ENCODE peak calls at places on chromosomes 16 and 17, in seven cellular contexts. B is RPMI7951; X is stimulated activated CD8-positive, alpha-beta memory T cell treated with anti-CD3 and anti-CD28 coated beads, Interleukin-2, amount 100 ng/mL, for 48 hours; V is HL-60; E is effector CD4-positive, alpha-beta T cell; P is NCI-H1436; A is A549. W is an unnamed sample.

GRCh38 chr16:11291021-11291716 is 10.0 kb upstream of the PRM1 start:
- DNase-seq in B (no peak), X (no peak), V (no peak), E (no peak), P (no peak), A (no peak), W (no peak)

GRCh38 chr16:71916397-71916920 is 21.1 kb downstream of the IST1 start:
- DNase-seq in B (no peak), X (no peak), V (no peak), E (no peak), P (no peak), A (no peak), W (no peak)

GRCh38 chr17:57110579-57111367 is 25.7 kb downstream of the AKAP1 start:
- DNase-seq in B (no peak), X (no peak), V (peak), E (no peak), P (no peak), A (no peak), W (no peak)

GRCh38 chr17:36978810-36979584 is 30.2 kb downstream of the AATF start:
- DNase-seq in B (peak), X (no peak), V (no peak), E (no peak), P (no peak), A (no peak), W (no peak)

GRCh38 chr17:58156839-58157803 is 8.9 kb downstream of the OR4D1 start:
- DNase-seq in B (no peak), X (peak), V (no peak), E (peak), P (peak), A (peak), W (no peak)

GRCh38 chr17:14434506-14434905 is 133.6 kb downstream of the HS3ST3B1 start:
- DNase-seq in B (no peak), X (no peak), V (no peak), E (no peak), P (no peak), A (no peak), W (no peak)

GRCh38 chr16:31141489-31142108 is 6.1 kb upstream of the PRSS8 start:
- DNase-seq in B (no peak), X (no peak), V (peak), E (no peak), P (no peak), A (no peak), W (no peak)

GRCh38 chr16:66359811-66360608 is 6.5 kb upstream of the CDH5 start:
- DNase-seq in B (peak), X (no peak), V (no peak), E (no peak), P (no peak), A (no peak), W (no peak)

GRCh38 chr17:1272701-1273100 is 2.5 kb downstream of the BHLHA9 start:
- DNase-seq in B (no peak), X (no peak), V (no peak), E (no peak), P (no peak), A (no peak), W (no peak)

GRCh38 chr16:89358030-89359005 is 132.0 kb downstream of the ANKRD11 start:
- DNase-seq in B (no peak), X (no peak), V (peak), E (peak), P (no peak), A (no peak), W (no peak)

GRCh38 chr17:39579318-39580081 is 28.2 kb downstream of the NEUROD2 start:
- DNase-seq in B (no peak), X (no peak), V (no peak), E (no peak), P (no peak), A (no peak), W (no peak)

GRCh38 chr17:27319536-27320221 is 25.8 kb downstream of the WSB1 start:
- DNase-seq in B (peak), X (no peak), V (no peak), E (no peak), P (no peak), A (no peak), W (no peak)

GRCh38 chr16:84716740-84717139 is 16.9 kb downstream of the USP10 start:
- DNase-seq in B (no peak), X (no peak), V (no peak), E (no peak), P (no peak), A (no peak), W (no peak)

GRCh38 chr17:19647697-19648474 is 665 bp upstream of the ALDH3A2 start:
- DNase-seq in B (peak), X (peak), V (peak), E (peak), P (peak), A (peak), W (peak)

GRCh38 chr17:19339341-19339815 is 23.1 kb downstream of the B9D1 start:
- DNase-seq in B (no peak), X (no peak), V (no peak), E (no peak), P (no peak), A (no peak), W (no peak)

GRCh38 chr16:54066451-54067056 is 220.0 kb downstream of the IRX3 start:
- DNase-seq in B (peak), X (no peak), V (no peak), E (no peak), P (no peak), A (no peak), W (no peak)

GRCh38 chr16:72474511-72475123 is 302.7 kb upstream of the PMFBP1 start:
- DNase-seq in B (peak), X (no peak), V (no peak), E (no peak), P (peak), A (no peak), W (no peak)

GRCh38 chr16:1923299-1924034 is 5.3 kb upstream of the HS3ST6 start:
- DNase-seq in B (peak), X (no peak), V (no peak), E (no peak), P (peak), A (peak), W (no peak)

GRCh38 chr17:75459590-75460267 is 3.3 kb downstream of the TMEM94 start:
- DNase-seq in B (no peak), X (no peak), V (peak), E (no peak), P (no peak), A (no peak), W (no peak)

GRCh38 chr16:67431077-67431804 is at the start of gene HSD11B2:
- DNase-seq in B (peak), X (peak), V (no peak), E (no peak), P (no peak), A (peak), W (no peak)

GRCh38 chr16:64196444-64196843 is 925.4 kb downstream of the CDH11 start:
- DNase-seq in B (peak), X (no peak), V (no peak), E (no peak), P (no peak), A (no peak), W (no peak)

GRCh38 chr17:61238455-61238933 is 161.1 kb upstream of the TBX2 start:
- DNase-seq in B (peak), X (no peak), V (no peak), E (no peak), P (no peak), A (no peak), W (no peak)

GRCh38 chr17:182164-182751 is 808 bp upstream of the DOC2B start:
- DNase-seq in B (no peak), X (no peak), V (no peak), E (no peak), P (no peak), A (no peak), W (no peak)

W was measured in GM18507.